ENCODE peak calls at places on chromosome 11, in six cellular contexts. H is CD8-positive, alpha-beta T cell; A is tibial nerve; T is psoas muscle; Y is upper lobe of right lung; K is body of pancreas. R is an unnamed sample. For H3K4me1, the result is how much of the 10 kb centered on the place peaks cover.

GRCh38 chr11:118415739-118416068 is 14.3 kb downstream of the ATP5MG start:
- DNase-seq in H (no peak), Y (no peak), A (no peak), K (no peak), T (no peak), R (peak)

GRCh38 chr11:122137081-122137793 is 21.2 kb upstream of the BLID start:
- DNase-seq in K (no peak), H (no peak), Y (no peak), A (no peak), T (no peak), R (no peak)

GRCh38 chr11:129061466-129062194 is 119.0 kb upstream of the TP53AIP1 start:
- DNase-seq in K (no peak), H (no peak), Y (no peak), T (no peak), A (no peak), R (no peak)

GRCh38 chr11:31059529-31059928 is 310.0 kb downstream of the DCDC1 start:
- DNase-seq in T (no peak), K (no peak), H (no peak), Y (no peak), A (no peak), R (no peak)

GRCh38 chr11:64064374-64065140 is 28.8 kb downstream of the FLRT1 start:
- DNase-seq in A (no peak), H (no peak), K (no peak), Y (no peak), T (peak), R (no peak)

GRCh38 chr11:97363331-97363730 is 973.5 kb downstream of the JRKL start:
- DNase-seq in K (no peak), Y (no peak), T (no peak), H (no peak), A (no peak), R (no peak)

GRCh38 chr11:110177057-110177397 is 83.8 kb downstream of the ZC3H12C start:
- DNase-seq in Y (no peak), A (no peak), K (no peak), H (no peak), T (no peak), R (no peak)

GRCh38 chr11:64409707-64410395 is 50.9 kb downstream of the RPS6KA4 start:
- DNase-seq in A (no peak), K (no peak), H (no peak), T (no peak), Y (no peak), R (no peak)

GRCh38 chr11:110200241-110200640 is 96.2 kb downstream of the RDX start:
- DNase-seq in K (no peak), A (no peak), T (no peak), H (no peak), Y (no peak), R (no peak)

GRCh38 chr11:3609416-3610265 is 32.2 kb downstream of the ART5 start:
- DNase-seq in K (peak), T (no peak), H (no peak), Y (no peak), A (no peak), R (no peak)

GRCh38 chr11:134761361-134761760 is 349.3 kb upstream of the B3GAT1 start:
- DNase-seq in T (no peak), H (no peak), K (no peak), A (no peak), Y (no peak), R (no peak)

GRCh38 chr11:131137046-131137445 is 220.8 kb upstream of the SNX19 start:
- DNase-seq in T (no peak), H (no peak), Y (no peak), A (no peak), K (no peak), R (no peak)

GRCh38 chr11:640021-640706 is 3.1 kb downstream of the DRD4 start:
- DNase-seq in H (no peak), K (no peak), Y (no peak), A (no peak), T (no peak), R (no peak)

GRCh38 chr11:82505384-82505783 is 228.3 kb downstream of the FAM181B start:
- DNase-seq in T (no peak), K (no peak), A (no peak), H (no peak), Y (no peak), R (no peak)

GRCh38 chr11:132200303-132200936 is 830.0 kb downstream of the NTM start:
- DNase-seq in A (no peak), H (no peak), K (no peak), T (no peak), Y (no peak), R (no peak)

GRCh38 chr11:126926376-126926791 is 74.2 kb downstream of the KIRREL3 start:
- DNase-seq in T (no peak), H (no peak), Y (no peak), A (no peak), K (no peak), R (no peak)

GRCh38 chr11:46210133-46210636 is 67.3 kb upstream of the CREB3L1 start:
- DNase-seq in K (no peak), H (no peak), A (no peak), Y (no peak), T (no peak), R (no peak)

GRCh38 chr11:108221401-108221800 is 1.0 kb downstream of the NPAT start:
- DNase-seq in T (no peak), Y (no peak), H (no peak), K (no peak), A (no peak), R (no peak)

GRCh38 chr11:47998733-47999359 is 18.5 kb downstream of the PTPRJ start:
- DNase-seq in T (no peak), A (no peak), H (no peak), Y (no peak), K (no peak), R (no peak)

GRCh38 chr11:83070878-83071640 is 638 bp downstream of the RAB30 start:
- DNase-seq in A (peak), T (peak), Y (peak), H (no peak), K (peak), R (peak)

GRCh38 chr11:77209663-77210062 is 81.6 kb downstream of the MYO7A start:
- DNase-seq in H (no peak), Y (no peak), T (no peak), K (no peak), A (no peak), R (no peak)

GRCh38 chr11:47028530-47029093 is 92.1 kb downstream of the CSTPP1 start:
- DNase-seq in K (no peak), Y (no peak), H (no peak), A (no peak), T (no peak), R (no peak)

GRCh38 chr11:8934735-8935478 is 2.2 kb upstream of the C11orf16 start:
- DNase-seq in Y (no peak), H (no peak), A (no peak), T (no peak), K (no peak), R (no peak)

GRCh38 chr11:76919887-76920746 is 59.4 kb downstream of the ACER3 start:
- DNase-seq in T (peak), Y (peak), K (peak), H (peak), A (peak), R (peak)

GRCh38 chr11:12725863-12726666 is 51.8 kb downstream of the TEAD1 start:
- DNase-seq in T (no peak), H (no peak), A (no peak), Y (no peak), K (no peak), R (no peak)

GRCh38 chr11:128759597-128759996 is 65.7 kb downstream of the FLI1 start:
- DNase-seq in Y (no peak), H (no peak), A (no peak), K (no peak), T (no peak), R (no peak)

GRCh38 chr11:44950036-44950624 is 553 bp downstream of the TP53I11 start:
- DNase-seq in T (peak), Y (peak), A (no peak), H (no peak), K (peak), R (peak)

GRCh38 chr11:20163778-20164133 is 3.5 kb upstream of the DBX1 start:
- DNase-seq in A (no peak), H (no peak), T (no peak), K (no peak), Y (no peak), R (no peak)

GRCh38 chr11:14634813-14635212 is 8.8 kb upstream of the PDE3B start:
- DNase-seq in K (no peak), A (no peak), T (no peak), Y (no peak), H (no peak), R (no peak)

GRCh38 chr11:124070906-124071621 is 29.9 kb upstream of the OR10G7 start:
- DNase-seq in A (peak), Y (peak), K (peak), H (peak), T (peak), R (peak)

GRCh38 chr11:79333381-79333780 is 107.4 kb downstream of the TENM4 start:
- DNase-seq in A (no peak), Y (no peak), K (no peak), T (no peak), H (no peak), R (no peak)

GRCh38 chr11:64875369-64876225 is 2.8 kb downstream of the EHD1 start:
- DNase-seq in K (no peak), H (no peak), Y (no peak), T (no peak), A (no peak), R (no peak)

GRCh38 chr11:96242191-96242845 is 100.7 kb downstream of the MAML2 start:
- DNase-seq in H (no peak), Y (no peak), K (no peak), A (no peak), T (no peak), R (no peak)

DNA sequence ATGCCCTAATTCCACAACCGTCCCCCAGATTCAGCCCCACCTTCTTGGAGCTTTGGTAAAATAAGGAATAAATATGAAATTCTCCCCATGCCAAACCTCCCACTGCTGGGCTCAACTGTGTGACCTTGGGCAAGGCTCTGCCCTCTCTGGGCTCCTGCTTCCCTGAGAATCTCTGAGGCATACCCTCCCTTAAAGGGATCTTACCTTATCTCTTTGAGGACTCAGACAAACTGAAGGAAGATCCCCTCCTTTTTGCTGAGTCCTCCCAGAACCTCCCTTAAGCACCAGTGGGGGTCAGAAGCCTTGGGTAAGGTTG is 2.7 kb downstream of the CD248 start:
- DNase-seq in K (no peak), A (no peak), H (no peak), Y (no peak), T (no peak), R (no peak)
- H3K4me1 ChIP-seq in K (under half), A (under half), H (under half), Y (under half), T (under half), R (under half)

GRCh38 chr11:25943031-25943430 is 388.9 kb upstream of the ANO3 start:
- DNase-seq in T (no peak), K (no peak), A (no peak), H (no peak), Y (no peak), R (no peak)

GRCh38 chr11:25943777-25944661 is 387.9 kb upstream of the ANO3 start:
- DNase-seq in Y (no peak), A (no peak), K (no peak), T (no peak), H (no peak), R (no peak)

GRCh38 chr11:25941353-25941752 is 390.6 kb upstream of the ANO3 start:
- DNase-seq in A (no peak), Y (no peak), K (no peak), H (no peak), T (no peak), R (no peak)

GRCh38 chr11:25938952-25939351 is 393.0 kb upstream of the ANO3 start:
- DNase-seq in K (no peak), T (no peak), Y (no peak), H (no peak), A (no peak), R (no peak)

GRCh38 chr11:25939691-25940090 is 392.2 kb upstream of the ANO3 start:
- DNase-seq in A (no peak), H (no peak), T (no peak), Y (no peak), K (no peak), R (no peak)
- H3K27ac ChIP-seq in A (no peak), H (no peak), T (no peak), Y (no peak), K (no peak), R (no peak)

GRCh38 chr11:17075506-17075905 is 2.0 kb downstream of the RPS13 start:
- DNase-seq in Y (no peak), T (no peak), H (no peak), K (no peak), A (no peak), R (no peak)
- H3K4me3 ChIP-seq in Y (peak), T (peak), H (no peak), K (no peak), A (no peak), R (no peak)

GRCh38 chr11:61905801-61906521 is 11.4 kb downstream of the RAB3IL1 start:
- DNase-seq in H (no peak), A (no peak), T (no peak), Y (no peak), K (no peak), R (no peak)
- H3K4me1 ChIP-seq in H (under half), A (under half), T (under half), Y (under half), K (under half), R (under half)

GRCh38 chr11:75338516-75339218 is 12.8 kb downstream of the ARRB1 start:
- DNase-seq in H (no peak), Y (no peak), A (no peak), T (no peak), K (no peak), R (no peak)
- H3K27ac ChIP-seq in H (no peak), Y (peak), A (no peak), T (peak), K (peak), R (no peak)

DNA sequence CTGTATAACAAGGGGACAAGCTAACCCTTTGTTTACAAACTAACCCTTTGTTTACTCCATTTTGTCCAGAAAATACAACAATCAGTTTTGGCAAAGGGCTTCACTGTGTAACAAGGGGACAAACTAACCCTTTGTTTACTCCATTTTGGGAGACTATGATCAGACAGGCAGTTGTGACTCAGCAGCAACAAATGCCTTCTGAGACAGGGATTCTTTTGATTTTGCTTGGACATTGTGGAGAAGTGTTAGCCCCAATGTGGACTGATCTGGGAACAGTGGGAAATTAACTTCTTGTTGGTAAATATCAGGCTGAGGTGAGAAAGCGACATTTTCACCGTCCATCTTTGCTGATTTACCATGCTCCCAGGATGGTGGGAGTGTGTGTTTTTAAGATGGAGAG is 983 bp downstream of the EHF start:
- DNase-seq in Y (no peak), K (no peak), H (no peak), A (no peak), T (no peak), R (no peak)
- H3K4me3 ChIP-seq in Y (peak), K (no peak), H (no peak), A (no peak), T (no peak), R (no peak)

GRCh38 chr11:68828957-68829356 is 12.8 kb downstream of the CPT1A start:
- DNase-seq in T (no peak), K (no peak), A (no peak), Y (no peak), H (no peak), R (no peak)

GRCh38 chr11:68826726-68827125 is 15.0 kb downstream of the CPT1A start:
- DNase-seq in K (no peak), T (no peak), A (no peak), H (no peak), Y (no peak), R (no peak)

GRCh38 chr11:68825603-68826002 is 16.1 kb downstream of the CPT1A start:
- DNase-seq in A (no peak), K (peak), H (peak), T (no peak), Y (peak), R (no peak)

GRCh38 chr11:68828155-68828931 is 13.4 kb downstream of the CPT1A start:
- DNase-seq in H (no peak), A (no peak), T (no peak), Y (no peak), K (no peak), R (no peak)

DNA sequence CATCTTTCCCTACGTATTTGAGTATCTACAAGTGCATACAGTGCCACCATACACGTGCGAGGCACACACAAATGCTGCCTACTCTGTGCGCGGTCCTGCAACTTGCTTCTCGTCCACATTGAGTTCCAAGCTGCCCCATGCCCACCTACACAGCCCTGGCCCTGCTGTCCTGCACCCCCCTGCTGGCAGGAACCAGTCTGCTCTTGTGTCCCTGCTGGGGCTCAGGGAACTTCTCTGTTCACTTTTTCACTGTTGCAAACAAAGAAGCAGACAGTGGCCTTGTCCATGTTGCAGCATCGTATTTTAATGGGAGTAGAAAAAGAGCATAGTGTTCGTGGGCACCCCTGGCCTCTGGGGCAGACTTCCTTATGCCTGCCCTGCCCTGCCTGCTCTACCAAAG is 14.0 kb downstream of the CPT1A start:
- DNase-seq in K (no peak), H (no peak), Y (no peak), A (no peak), T (no peak), R (no peak)
- H3K4me1 ChIP-seq in K (half or more), H (under half), Y (under half), A (under half), T (under half), R (under half)

GRCh38 chr11:69634069-69634468 is 6.9 kb upstream of the CCND1 start:
- DNase-seq in K (no peak), T (no peak), A (no peak), Y (no peak), H (no peak), R (peak)

GRCh38 chr11:69635804-69636511 is 5.0 kb upstream of the CCND1 start:
- DNase-seq in H (no peak), A (no peak), Y (no peak), T (no peak), K (no peak), R (peak)

GRCh38 chr11:69635210-69635609 is 5.7 kb upstream of the CCND1 start:
- DNase-seq in K (no peak), T (no peak), A (no peak), Y (no peak), H (no peak), R (peak)

GRCh38 chr11:69632900-69633299 is 8.1 kb upstream of the CCND1 start:
- DNase-seq in H (no peak), Y (no peak), K (no peak), A (no peak), T (no peak), R (no peak)

GRCh38 chr11:69634590-69634989 is 6.4 kb upstream of the CCND1 start:
- DNase-seq in A (no peak), Y (no peak), H (no peak), T (no peak), K (no peak), R (peak)
- H3K27ac ChIP-seq in A (no peak), Y (no peak), H (no peak), T (no peak), K (no peak), R (no peak)

DNA sequence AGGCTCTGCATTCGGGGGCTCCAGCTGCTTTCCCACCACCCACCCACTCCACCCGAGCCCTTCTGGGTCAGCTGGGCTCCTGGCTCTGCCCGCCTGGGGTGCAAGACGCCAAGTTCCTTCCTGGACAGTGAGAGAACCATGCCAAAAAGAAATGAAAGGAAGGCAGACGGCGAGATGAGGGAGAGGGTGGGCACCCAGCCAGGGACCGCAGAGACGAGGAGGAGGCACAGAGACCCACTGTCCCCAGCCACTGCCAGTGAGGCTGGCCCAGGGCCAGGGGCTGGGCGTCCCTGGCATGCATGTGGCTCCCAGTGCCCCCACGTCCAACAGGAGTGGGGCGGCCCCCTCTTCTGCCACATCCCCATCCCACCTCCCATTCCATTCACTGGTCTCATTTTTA is 10.8 kb upstream of the CD81 start:
- DNase-seq in A (no peak), H (no peak), Y (no peak), T (peak), K (no peak), R (peak)
- H3K4me3 ChIP-seq in A (no peak), H (no peak), Y (no peak), T (no peak), K (no peak), R (no peak)

GRCh38 chr11:87260811-87261210 is 223.1 kb downstream of the TMEM135 start:
- DNase-seq in K (no peak), Y (no peak), A (no peak), H (no peak), T (no peak), R (no peak)
- H3K4me1 ChIP-seq in K (under half), Y (under half), A (under half), H (under half), T (under half), R (under half)